ENCODE peak calls at places on chromosome 19, in five cellular contexts. One of them, this sample, is unnamed.

GRCh38 chr19:45290381-45290931 is 32.2 kb downstream of the CKM start:
- DNase-seq in heart left ventricle: no peak
- DNase-seq in left lung: no peak
- DNase-seq in CD8-positive, alpha-beta T cell: no peak
- DNase-seq in stomach: no peak
- DNase-seq in this sample: no peak

GRCh38 chr19:44847144-44848035 is 1.3 kb downstream of the NECTIN2 start:
- DNase-seq in heart left ventricle: peak
- DNase-seq in left lung: peak
- DNase-seq in CD8-positive, alpha-beta T cell: no peak
- DNase-seq in stomach: peak
- DNase-seq in this sample: peak

GRCh38 chr19:37817180-37817911 is 38.0 kb upstream of the ZNF573 start:
- DNase-seq in heart left ventricle: peak
- DNase-seq in left lung: peak
- DNase-seq in CD8-positive, alpha-beta T cell: no peak
- DNase-seq in stomach: peak
- DNase-seq in this sample: peak

GRCh38 chr19:49474545-49474930 is 523 bp downstream of the FLT3LG start:
- DNase-seq in heart left ventricle: no peak
- DNase-seq in left lung: no peak
- DNase-seq in CD8-positive, alpha-beta T cell: no peak
- DNase-seq in stomach: no peak
- DNase-seq in this sample: no peak

GRCh38 chr19:55452381-55453325 is 8.8 kb downstream of the ISOC2 start:
- DNase-seq in heart left ventricle: peak
- DNase-seq in left lung: peak
- DNase-seq in CD8-positive, alpha-beta T cell: no peak
- DNase-seq in stomach: peak
- DNase-seq in this sample: peak

GRCh38 chr19:46503848-46504453 is 8.3 kb upstream of the PNMA8B start:
- DNase-seq in heart left ventricle: no peak
- DNase-seq in left lung: no peak
- DNase-seq in CD8-positive, alpha-beta T cell: no peak
- DNase-seq in stomach: no peak
- DNase-seq in this sample: no peak

GRCh38 chr19:50607874-50608785 is 31.6 kb downstream of the SYT3 start:
- DNase-seq in heart left ventricle: peak
- DNase-seq in left lung: peak
- DNase-seq in CD8-positive, alpha-beta T cell: peak
- DNase-seq in stomach: peak
- DNase-seq in this sample: peak

GRCh38 chr19:3986260-3987041 is 1.2 kb upstream of the EEF2 start:
- DNase-seq in heart left ventricle: peak
- DNase-seq in left lung: no peak
- DNase-seq in CD8-positive, alpha-beta T cell: no peak
- DNase-seq in stomach: peak
- DNase-seq in this sample: peak

GRCh38 chr19:56838680-56838929 is 1.9 kb downstream of the PEG3 start:
- DNase-seq in heart left ventricle: no peak
- DNase-seq in left lung: no peak
- DNase-seq in CD8-positive, alpha-beta T cell: no peak
- DNase-seq in stomach: no peak
- DNase-seq in this sample: no peak

GRCh38 chr19:6720369-6721112 is at the start of gene C3:
- DNase-seq in heart left ventricle: peak
- DNase-seq in left lung: peak
- DNase-seq in CD8-positive, alpha-beta T cell: no peak
- DNase-seq in stomach: peak
- DNase-seq in this sample: no peak

GRCh38 chr19:29666634-29667389 is 1.6 kb downstream of the PLEKHF1 start:
- DNase-seq in heart left ventricle: peak
- DNase-seq in left lung: peak
- DNase-seq in CD8-positive, alpha-beta T cell: no peak
- DNase-seq in stomach: peak
- DNase-seq in this sample: peak

GRCh38 chr19:11295665-11296245 is at the start of gene TSPAN16:
- DNase-seq in heart left ventricle: no peak
- DNase-seq in left lung: peak
- DNase-seq in CD8-positive, alpha-beta T cell: no peak
- DNase-seq in stomach: no peak
- DNase-seq in this sample: no peak

GRCh38 chr19:8421484-8422461 is 8.7 kb downstream of the MARCHF2 start:
- DNase-seq in heart left ventricle: no peak
- DNase-seq in left lung: no peak
- DNase-seq in CD8-positive, alpha-beta T cell: no peak
- DNase-seq in stomach: peak
- DNase-seq in this sample: no peak

GRCh38 chr19:11749751-11750150 is 11.0 kb upstream of the ZNF823 start:
- DNase-seq in heart left ventricle: no peak
- DNase-seq in left lung: no peak
- DNase-seq in CD8-positive, alpha-beta T cell: no peak
- DNase-seq in stomach: no peak
- DNase-seq in this sample: no peak

GRCh38 chr19:55437410-55437809 is 5.7 kb downstream of the SHISA7 start:
- DNase-seq in heart left ventricle: peak
- DNase-seq in left lung: no peak
- DNase-seq in CD8-positive, alpha-beta T cell: no peak
- DNase-seq in stomach: peak
- DNase-seq in this sample: peak

GRCh38 chr19:8209111-8209964 is at the start of gene CERS4:
- DNase-seq in heart left ventricle: peak
- DNase-seq in left lung: peak
- DNase-seq in CD8-positive, alpha-beta T cell: peak
- DNase-seq in stomach: peak
- DNase-seq in this sample: peak

GRCh38 chr19:7395360-7395781 is 46.6 kb downstream of the ARHGEF18 start:
- DNase-seq in heart left ventricle: no peak
- DNase-seq in left lung: no peak
- DNase-seq in CD8-positive, alpha-beta T cell: no peak
- DNase-seq in stomach: no peak
- DNase-seq in this sample: no peak

GRCh38 chr19:14517840-14518505 is at the start of gene DNAJB1:
- DNase-seq in heart left ventricle: peak
- DNase-seq in left lung: peak
- DNase-seq in CD8-positive, alpha-beta T cell: no peak
- DNase-seq in stomach: peak
- DNase-seq in this sample: peak

GRCh38 chr19:14515501-14516047 is 2.6 kb downstream of the DNAJB1 start:
- DNase-seq in heart left ventricle: no peak
- DNase-seq in left lung: no peak
- DNase-seq in CD8-positive, alpha-beta T cell: no peak
- DNase-seq in stomach: no peak
- DNase-seq in this sample: no peak

GRCh38 chr19:14516048-14516534 is 2.1 kb downstream of the DNAJB1 start:
- DNase-seq in heart left ventricle: no peak
- DNase-seq in left lung: no peak
- DNase-seq in CD8-positive, alpha-beta T cell: no peak
- DNase-seq in stomach: no peak
- DNase-seq in this sample: no peak

GRCh38 chr19:14517446-14517839 is 754 bp downstream of the DNAJB1 start:
- DNase-seq in heart left ventricle: no peak
- DNase-seq in left lung: no peak
- DNase-seq in CD8-positive, alpha-beta T cell: no peak
- DNase-seq in stomach: no peak
- DNase-seq in this sample: no peak

DNA sequence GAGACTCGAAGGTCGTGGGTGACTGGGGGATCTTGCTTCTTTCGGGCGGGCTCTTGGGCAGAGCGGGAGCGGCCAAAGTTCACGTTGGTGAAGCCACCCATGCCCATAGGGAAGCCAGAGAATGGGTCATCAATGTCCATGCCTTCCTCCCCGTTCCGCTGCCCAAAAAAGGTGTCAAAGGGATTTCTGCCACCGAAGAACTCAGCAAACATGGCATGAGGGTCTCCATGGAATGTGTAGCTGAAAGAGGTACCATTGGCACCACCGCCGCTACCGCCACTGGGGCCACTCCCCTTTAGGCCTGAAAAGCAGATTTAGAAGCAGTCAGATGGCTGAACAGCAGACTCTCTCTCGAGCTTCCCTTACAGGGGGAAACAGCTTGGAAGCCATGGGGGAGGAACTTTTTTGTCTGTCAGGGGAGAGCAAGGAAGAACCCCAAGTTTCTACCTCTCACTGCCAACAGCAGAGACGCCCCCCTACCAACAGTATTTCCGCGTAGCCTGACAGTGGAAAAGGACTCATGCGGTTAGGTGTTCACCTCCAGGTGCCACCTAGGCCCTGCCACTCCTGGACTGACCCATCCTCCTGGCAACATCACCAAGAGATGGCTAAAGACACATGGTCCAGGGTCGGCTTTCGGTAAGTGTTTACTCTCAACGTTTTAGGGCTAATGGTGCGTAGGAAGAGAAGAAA is 1.3 kb downstream of the DNAJB1 start:
- DNase-seq in heart left ventricle: no peak
- DNase-seq in left lung: no peak
- DNase-seq in CD8-positive, alpha-beta T cell: no peak
- DNase-seq in stomach: no peak
- DNase-seq in this sample: no peak
- H3K27ac ChIP-seq in heart left ventricle: peak
- H3K27ac ChIP-seq in left lung: peak
- H3K27ac ChIP-seq in CD8-positive, alpha-beta T cell: peak
- H3K27ac ChIP-seq in stomach: peak
- H3K27ac ChIP-seq in this sample: peak

GRCh38 chr19:616732-617526 is 16.4 kb downstream of the POLRMT start:
- DNase-seq in heart left ventricle: no peak
- DNase-seq in left lung: no peak
- DNase-seq in CD8-positive, alpha-beta T cell: no peak
- DNase-seq in stomach: no peak
- DNase-seq in this sample: no peak

GRCh38 chr19:616276-616675 is 17.1 kb downstream of the POLRMT start:
- DNase-seq in heart left ventricle: no peak
- DNase-seq in left lung: no peak
- DNase-seq in CD8-positive, alpha-beta T cell: no peak
- DNase-seq in stomach: no peak
- DNase-seq in this sample: no peak

GRCh38 chr19:617551-618246 is 15.6 kb downstream of the POLRMT start:
- DNase-seq in heart left ventricle: no peak
- DNase-seq in left lung: no peak
- DNase-seq in CD8-positive, alpha-beta T cell: no peak
- DNase-seq in stomach: no peak
- DNase-seq in this sample: no peak

GRCh38 chr19:613732-614567 is 19.4 kb downstream of the POLRMT start:
- DNase-seq in heart left ventricle: no peak
- DNase-seq in left lung: no peak
- DNase-seq in CD8-positive, alpha-beta T cell: no peak
- DNase-seq in stomach: no peak
- DNase-seq in this sample: no peak

GRCh38 chr19:615619-616018 is 17.7 kb downstream of the POLRMT start:
- DNase-seq in heart left ventricle: no peak
- DNase-seq in left lung: no peak
- DNase-seq in CD8-positive, alpha-beta T cell: no peak
- DNase-seq in stomach: no peak
- DNase-seq in this sample: no peak
- TF ChIP-seq CTCF in heart left ventricle: peak
- TF ChIP-seq CTCF in left lung: no peak
- TF ChIP-seq CTCF in CD8-positive, alpha-beta T cell: no peak
- TF ChIP-seq CTCF in stomach: no peak
- TF ChIP-seq CTCF in this sample: no peak

GRCh38 chr19:19137556-19138109 is 645 bp downstream of the TMEM161A start:
- DNase-seq in heart left ventricle: no peak
- DNase-seq in left lung: no peak
- DNase-seq in CD8-positive, alpha-beta T cell: no peak
- DNase-seq in stomach: no peak
- DNase-seq in this sample: no peak

GRCh38 chr19:19131989-19132388 is 6.3 kb downstream of the TMEM161A start:
- DNase-seq in heart left ventricle: no peak
- DNase-seq in left lung: no peak
- DNase-seq in CD8-positive, alpha-beta T cell: no peak
- DNase-seq in stomach: no peak
- DNase-seq in this sample: no peak

GRCh38 chr19:19132912-19133311 is 5.4 kb downstream of the TMEM161A start:
- DNase-seq in heart left ventricle: no peak
- DNase-seq in left lung: peak
- DNase-seq in CD8-positive, alpha-beta T cell: no peak
- DNase-seq in stomach: no peak
- DNase-seq in this sample: no peak

GRCh38 chr19:19133985-19134384 is 4.3 kb downstream of the TMEM161A start:
- DNase-seq in heart left ventricle: no peak
- DNase-seq in left lung: peak
- DNase-seq in CD8-positive, alpha-beta T cell: no peak
- DNase-seq in stomach: no peak
- DNase-seq in this sample: no peak

DNA sequence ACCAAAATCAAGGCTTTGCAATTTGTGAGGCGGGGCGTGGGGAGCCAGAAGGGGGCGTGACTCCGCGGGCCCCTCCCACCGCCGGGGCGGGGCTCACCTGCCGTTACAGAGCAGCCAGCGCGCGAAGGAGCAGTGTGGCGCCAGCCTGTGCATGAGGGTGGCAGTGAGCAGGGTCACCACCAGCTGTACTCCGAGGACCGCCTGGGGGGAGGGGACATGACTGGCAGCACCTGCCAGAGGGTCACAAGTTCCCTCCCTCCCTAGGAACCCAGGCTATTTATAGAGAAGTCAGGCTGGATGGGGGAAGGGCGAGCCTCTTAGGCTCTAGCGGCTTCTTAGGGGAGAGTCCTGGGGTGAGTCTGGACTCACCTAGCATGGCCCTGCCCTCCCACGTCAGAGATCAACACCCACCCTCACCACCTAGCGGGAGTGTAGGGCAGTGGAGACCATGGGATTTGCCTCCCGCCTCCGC is 3.6 kb downstream of the TMEM161A start:
- DNase-seq in heart left ventricle: peak
- DNase-seq in left lung: peak
- DNase-seq in CD8-positive, alpha-beta T cell: no peak
- DNase-seq in stomach: peak
- DNase-seq in this sample: no peak
- H3K27ac ChIP-seq in heart left ventricle: peak
- H3K27ac ChIP-seq in left lung: no peak
- H3K27ac ChIP-seq in CD8-positive, alpha-beta T cell: no peak
- H3K27ac ChIP-seq in stomach: no peak
- H3K27ac ChIP-seq in this sample: no peak

DNA sequence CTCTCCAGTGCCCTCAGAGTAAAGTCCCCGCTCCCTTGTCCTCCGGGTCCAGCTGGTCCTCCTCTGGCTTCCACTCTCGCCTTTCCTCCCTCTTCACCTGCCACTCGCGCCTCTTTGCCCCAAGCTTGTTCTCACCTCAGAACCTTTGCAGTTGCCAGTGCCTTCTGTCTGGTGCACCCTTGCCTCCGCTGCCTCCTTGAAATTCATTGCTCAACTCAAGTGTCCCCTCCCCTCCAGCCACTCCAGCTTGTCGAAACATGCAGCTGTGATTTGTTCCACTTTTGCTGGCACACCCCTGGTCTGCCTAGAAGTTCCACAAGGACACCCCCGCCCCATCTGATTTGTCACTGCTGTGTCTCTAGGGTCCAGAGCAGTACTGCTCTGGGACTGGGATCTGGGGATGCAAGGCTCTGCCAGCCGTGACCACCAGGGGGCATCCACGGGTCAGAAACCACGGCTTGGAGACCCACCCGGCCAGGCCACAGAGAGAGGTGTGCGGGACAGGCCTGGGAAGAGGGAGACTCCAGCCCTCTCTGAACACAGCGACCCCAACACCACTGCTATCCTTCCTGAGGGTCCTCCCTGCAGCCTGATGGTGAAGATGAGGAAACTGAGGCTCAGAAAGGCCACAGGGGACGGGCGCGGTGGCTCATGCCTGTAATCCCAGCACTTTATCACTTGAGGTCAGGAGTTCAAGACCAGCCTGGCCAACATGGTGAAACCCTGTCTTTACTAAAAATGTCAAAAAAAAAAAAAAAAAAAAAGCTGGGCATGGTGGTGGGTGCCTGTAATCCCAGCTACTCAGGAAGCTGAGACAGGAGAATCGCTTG is 49.9 kb downstream of the AP1M1 start:
- DNase-seq in heart left ventricle: peak
- DNase-seq in left lung: peak
- DNase-seq in CD8-positive, alpha-beta T cell: peak
- DNase-seq in stomach: peak
- DNase-seq in this sample: peak
- TF ChIP-seq CTCF in heart left ventricle: peak
- TF ChIP-seq CTCF in left lung: peak
- TF ChIP-seq CTCF in CD8-positive, alpha-beta T cell: peak
- TF ChIP-seq CTCF in stomach: peak
- TF ChIP-seq CTCF in this sample: peak

This sample was measured in brain microvascular endothelial cell.